ENCODE peak calls at places on chromosomes 3 and 15, in eight cellular contexts. Q is CD8-positive, alpha-beta T cell; E is IMR-90; S is left ventricle myocardium inferior; H is fibroblast of pulmonary artery; L is fibroblast of lung; P is MM.1S; B is PC-3. I is an unnamed sample.
A peak's percentile ranks its signal among the peaks of the same experiment; 100 is the strongest.

GRCh38 chr15:85771781-85772445 is 22.8 kb downstream of the KLHL25 start:
- DNase-seq in Q (no peak), E (peak; percentile 13), S (no peak), H (peak; percentile 73), L (peak; percentile 33), P (no peak), B (no peak), I (peak; percentile 88)

GRCh38 chr3:42035007-42035406 is 56.1 kb upstream of the TRAK1 start:
- DNase-seq in Q (no peak), E (no peak), S (no peak), H (no peak), L (no peak), P (no peak), B (no peak), I (no peak)

GRCh38 chr3:23698652-23699313 is 107.0 kb upstream of the UBE2E1 start:
- DNase-seq in Q (no peak), E (no peak), S (no peak), H (no peak), L (no peak), P (peak; percentile 43), B (no peak), I (no peak)

GRCh38 chr3:32278714-32279113 is 40.2 kb downstream of the CMTM8 start:
- DNase-seq in Q (no peak), E (peak; percentile 4), S (no peak), H (peak; percentile 51), L (peak; percentile 76), P (no peak), B (peak; percentile 29), I (no peak)

GRCh38 chr3:81925385-81925784 is 163.9 kb upstream of the GBE1 start:
- DNase-seq in Q (no peak), E (no peak), S (no peak), H (no peak), L (no peak), P (no peak), B (peak; percentile 55), I (no peak)

GRCh38 chr15:73019733-73020132 is 32.5 kb upstream of the NEO1 start:
- DNase-seq in Q (no peak), E (no peak), S (no peak), H (no peak), L (no peak), P (no peak), B (no peak), I (no peak)

GRCh38 chr3:145272684-145273083 is 888.3 kb downstream of the PLOD2 start:
- DNase-seq in Q (no peak), E (no peak), S (no peak), H (peak; percentile 61), L (peak; percentile 0), P (no peak), B (no peak), I (peak; percentile 1)

GRCh38 chr3:111715911-111716523 is 120.9 kb upstream of the ZBED2 start:
- DNase-seq in Q (no peak), E (peak; percentile 45), S (peak; percentile 38), H (peak; percentile 71), L (peak; percentile 43), P (peak; percentile 30), B (peak; percentile 87), I (peak; percentile 35)

GRCh38 chr3:154018100-154018696 is 103.0 kb upstream of the ARHGEF26 start:
- DNase-seq in Q (no peak), E (peak; percentile 18), S (no peak), H (peak; percentile 47), L (peak; percentile 2), P (peak; percentile 38), B (peak; percentile 67), I (peak; percentile 9)

GRCh38 chr3:71919572-71919971 is 134.6 kb upstream of the PROK2 start:
- DNase-seq in Q (no peak), E (no peak), S (no peak), H (no peak), L (no peak), P (no peak), B (no peak), I (no peak)

GRCh38 chr15:86336051-86336788 is 256.5 kb downstream of the AGBL1 start:
- DNase-seq in Q (no peak), E (no peak), S (no peak), H (no peak), L (peak; percentile 97), P (peak; percentile 19), B (peak; percentile 67), I (peak; percentile 87)

GRCh38 chr3:185733980-185734724 is 90.7 kb downstream of the IGF2BP2 start:
- DNase-seq in Q (no peak), E (peak; percentile 89), S (no peak), H (peak; percentile 91), L (peak; percentile 83), P (peak; percentile 50), B (peak; percentile 91), I (peak; percentile 84)

GRCh38 chr15:45795487-45796069 is 160.7 kb downstream of the SQOR start:
- DNase-seq in Q (no peak), E (peak; percentile 24), S (no peak), H (peak; percentile 80), L (no peak), P (peak; percentile 64), B (peak; percentile 74), I (peak; percentile 41)

GRCh38 chr15:42691308-42691707 is 45.6 kb downstream of the CDAN1 start:
- DNase-seq in Q (no peak), E (no peak), S (no peak), H (no peak), L (no peak), P (no peak), B (no peak), I (no peak)

GRCh38 chr15:92614791-92615785 is 40.5 kb downstream of the FAM174B start:
- DNase-seq in Q (no peak), E (no peak), S (no peak), H (no peak), L (no peak), P (no peak), B (no peak), I (no peak)

GRCh38 chr3:171900396-171900795 is 57.2 kb downstream of the TMEM212 start:
- DNase-seq in Q (no peak), E (no peak), S (no peak), H (no peak), L (no peak), P (no peak), B (no peak), I (no peak)

GRCh38 chr3:187987919-187988318 is 166.0 kb upstream of the LPP start:
- DNase-seq in Q (no peak), E (no peak), S (no peak), H (no peak), L (no peak), P (no peak), B (no peak), I (no peak)

GRCh38 chr15:24856397-24857093 is 98.2 kb upstream of the SNRPN start:
- DNase-seq in Q (no peak), E (peak; percentile 79), S (peak; percentile 50), H (peak; percentile 39), L (peak; percentile 65), P (no peak), B (no peak), I (no peak)

GRCh38 chr3:10516835-10517465 is 11.6 kb upstream of the ATP2B2 start:
- DNase-seq in Q (no peak), E (no peak), S (no peak), H (no peak), L (peak; percentile 50), P (no peak), B (no peak), I (no peak)

GRCh38 chr3:50274371-50275104 is 4.3 kb upstream of the LSMEM2 start:
- DNase-seq in Q (peak; percentile 60), E (peak; percentile 57), S (peak; percentile 63), H (peak; percentile 65), L (peak; percentile 47), P (peak; percentile 69), B (peak; percentile 68), I (peak; percentile 47)

GRCh38 chr3:108153451-108153981 is 62.7 kb upstream of the CD47 start:
- DNase-seq in Q (peak; percentile 25), E (peak; percentile 75), S (no peak), H (peak; percentile 74), L (peak; percentile 61), P (peak; percentile 68), B (peak; percentile 71), I (peak; percentile 42)

GRCh38 chr3:45368382-45368781 is 20.0 kb upstream of the LARS2 start:
- DNase-seq in Q (no peak), E (no peak), S (no peak), H (no peak), L (no peak), P (no peak), B (no peak), I (no peak)
- TF ChIP-seq CTCF in Q (no peak), E (no peak), S (no peak), H (no peak), L (no peak), P (no peak), B (no peak), I (no peak)

DNA sequence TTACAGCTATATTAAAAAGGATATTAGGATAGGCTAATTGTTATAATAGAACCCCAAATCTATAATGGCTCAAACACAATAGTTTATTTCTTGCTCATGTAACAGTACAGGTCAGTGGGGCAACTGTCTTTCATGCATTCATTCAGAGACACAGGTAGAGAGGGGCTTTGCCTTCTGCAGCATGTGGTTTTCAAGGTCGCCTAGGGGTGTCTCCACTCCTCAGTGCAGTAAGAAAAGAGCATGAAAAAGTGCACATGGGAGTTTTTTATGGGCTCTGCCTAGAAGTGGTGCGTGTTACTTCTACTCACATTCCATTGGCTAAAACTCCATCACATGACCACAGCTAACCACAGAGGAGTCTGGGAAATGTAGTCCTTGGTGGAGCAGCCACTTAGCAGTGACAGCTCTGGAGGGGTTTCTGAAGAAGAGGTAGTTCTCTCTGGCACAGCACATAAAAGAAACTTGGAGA is 1.8 kb downstream of the ZBTB38 start:
- DNase-seq in Q (peak; percentile 32), E (peak; percentile 90), S (no peak), H (peak; percentile 96), L (peak; percentile 90), P (peak; percentile 95), B (peak; percentile 76), I (peak; percentile 84)
- TF ChIP-seq CTCF in Q (peak; percentile 62), E (peak; percentile 36), S (peak; percentile 46), H (peak; percentile 40), L (peak; percentile 46), P (peak; percentile 69), B (peak; percentile 34), I (peak; percentile 34)

DNA sequence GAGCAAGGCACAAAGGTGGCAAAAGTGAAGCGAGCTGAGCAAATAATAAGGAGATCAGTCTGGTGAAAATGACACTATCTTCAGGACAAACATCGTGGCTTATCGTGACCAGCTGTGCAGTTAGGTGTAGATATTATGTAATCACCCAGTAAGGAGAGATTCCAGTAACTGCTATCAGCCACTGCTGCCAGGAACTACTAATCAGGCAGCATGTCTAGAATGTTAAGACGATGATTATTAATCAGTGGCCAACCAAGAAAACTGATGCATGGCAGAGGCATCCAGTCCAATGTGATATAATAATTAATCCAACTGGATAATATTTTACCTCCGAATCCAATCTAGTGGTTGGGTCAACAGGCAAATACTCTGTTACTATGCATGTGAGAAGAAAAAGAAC is 252.7 kb upstream of the ZPLD1 start:
- DNase-seq in Q (no peak), E (peak; percentile 57), S (no peak), H (peak; percentile 64), L (peak; percentile 94), P (no peak), B (no peak), I (peak; percentile 77)
- TF ChIP-seq CTCF in Q (no peak), E (no peak), S (no peak), H (no peak), L (no peak), P (no peak), B (no peak), I (no peak)

DNA sequence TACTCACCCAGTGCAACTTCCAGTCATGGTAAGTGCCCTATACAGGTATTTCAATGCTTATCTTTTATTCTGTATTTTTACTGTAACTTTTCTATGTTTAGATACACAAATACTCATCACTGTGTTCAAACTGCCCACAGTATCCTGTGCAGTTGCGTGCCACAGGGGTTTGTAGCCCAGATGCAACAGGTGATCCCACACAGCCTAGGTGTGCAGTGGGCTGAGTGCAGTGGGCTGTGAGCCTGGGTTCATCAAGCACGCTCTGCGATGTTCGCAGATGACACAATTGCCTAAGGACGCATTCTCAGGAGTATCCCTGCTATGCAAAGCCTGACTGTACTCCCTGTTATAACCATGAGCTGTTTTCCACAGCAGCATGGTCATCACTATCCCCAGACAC is 36.2 kb upstream of the VGLL4 start:
- DNase-seq in Q (no peak), E (no peak), S (no peak), H (no peak), L (no peak), P (no peak), B (no peak), I (no peak)
- TF ChIP-seq CTCF in Q (no peak), E (no peak), S (no peak), H (no peak), L (no peak), P (no peak), B (no peak), I (no peak)